ENCODE peak calls at places on chromosomes 16 and 17, in seven cellular contexts. K is tibial nerve, R is prostate gland, W is heart right ventricle, D is Peyer's patch, G is esophagus squamous epithelium, I is left ventricle myocardium inferior. C is an unnamed sample.

GRCh38 chr17:27496005-27496404 is 39.8 kb downstream of the KSR1 start:
- DNase-seq in K (no peak), R (no peak), W (no peak), D (no peak), G (no peak), I (no peak), C (no peak)

GRCh38 chr16:54432481-54433229 is 146.1 kb upstream of the IRX3 start:
- DNase-seq in K (no peak), R (no peak), W (no peak), D (no peak), G (no peak), I (no peak), C (no peak)

GRCh38 chr17:74872313-74873035 is at the start of gene FDXR:
- DNase-seq in K (no peak), R (no peak), W (no peak), D (peak; percentile 99), G (no peak), I (no peak), C (no peak)

GRCh38 chr16:12330977-12331376 is 354.4 kb downstream of the SNX29 start:
- DNase-seq in K (no peak), R (no peak), W (peak; percentile 49), D (no peak), G (no peak), I (peak; percentile 57), C (peak; percentile 59)

GRCh38 chr17:77282524-77283515 is 142.1 kb downstream of the SEC14L1 start:
- DNase-seq in K (no peak), R (peak; percentile 44), W (no peak), D (peak; percentile 62), G (no peak), I (no peak), C (no peak)

GRCh38 chr17:67994827-67995567 is 1.3 kb downstream of the C17orf58 start:
- DNase-seq in K (no peak), R (peak; percentile 33), W (no peak), D (no peak), G (no peak), I (no peak), C (no peak)

GRCh38 chr16:77450790-77451487 is 16.1 kb upstream of the ADAMTS18 start:
- DNase-seq in K (no peak), R (no peak), W (no peak), D (no peak), G (no peak), I (no peak), C (no peak)

GRCh38 chr17:71966459-71967313 is 154.1 kb upstream of the SOX9 start:
- DNase-seq in K (no peak), R (no peak), W (no peak), D (no peak), G (no peak), I (peak; percentile 27), C (peak; percentile 74)

GRCh38 chr16:56419740-56420548 is 5.4 kb downstream of the AMFR start:
- DNase-seq in K (no peak), R (no peak), W (no peak), D (no peak), G (no peak), I (no peak), C (no peak)

DNA sequence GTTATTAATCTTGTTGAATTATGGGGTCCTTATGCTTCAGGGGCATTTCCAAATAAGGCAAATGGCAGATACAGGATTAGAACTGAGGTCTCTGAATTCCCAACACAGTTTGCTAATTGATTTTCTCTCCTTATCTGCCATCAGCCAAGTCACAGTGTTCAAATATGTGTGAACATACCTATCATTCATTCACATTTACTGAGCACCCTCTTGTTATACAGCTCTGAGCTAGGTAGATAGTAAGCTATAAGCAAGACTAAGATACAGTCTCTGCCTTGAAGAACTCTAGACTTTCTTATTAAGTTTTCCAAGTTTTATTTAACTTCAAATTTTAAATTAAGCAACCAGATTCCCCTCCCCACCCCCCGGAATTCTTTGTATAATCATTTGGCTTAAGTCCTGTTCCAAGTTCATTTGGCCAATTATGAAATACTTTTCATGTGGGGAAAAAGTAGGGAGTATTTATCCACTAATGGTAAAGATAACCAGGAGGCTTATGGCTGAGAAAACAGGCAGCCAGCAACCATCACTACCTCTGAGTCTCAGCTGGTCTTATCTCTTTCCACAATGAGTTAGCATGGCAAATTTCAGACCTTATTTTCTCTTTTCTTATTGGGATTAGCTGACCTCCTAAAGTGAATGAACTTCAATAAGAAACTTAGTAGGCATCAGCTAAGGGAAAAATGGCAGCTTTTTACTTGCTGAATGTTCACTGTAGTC is 31.4 kb upstream of the CORO6 start:
- DNase-seq in K (no peak), R (no peak), W (no peak), D (no peak), G (no peak), I (no peak), C (no peak)
- H3K36me3 ChIP-seq in K (no peaks in the 10 kb centered on the region), R (no peaks in the 10 kb centered on the region), W (no peaks in the 10 kb centered on the region), D (peaks cover 32% of the 10 kb centered on the region), G (no peaks in the 10 kb centered on the region), I (peaks cover 67% of the 10 kb centered on the region), C (no peaks in the 10 kb centered on the region)

GRCh38 chr16:3289998-3290673 is 6.8 kb downstream of the ZNF263 start:
- DNase-seq in K (no peak), R (no peak), W (no peak), D (no peak), G (no peak), I (no peak), C (no peak)

GRCh38 chr16:3292604-3293003 is 9.3 kb downstream of the ZNF263 start:
- DNase-seq in K (no peak), R (no peak), W (no peak), D (no peak), G (no peak), I (no peak), C (no peak)

GRCh38 chr16:3295783-3296182 is 9.4 kb downstream of the TIGD7 start:
- DNase-seq in K (no peak), R (no peak), W (no peak), D (no peak), G (no peak), I (no peak), C (no peak)

GRCh38 chr16:3295209-3295608 is 10.0 kb downstream of the TIGD7 start:
- DNase-seq in K (no peak), R (no peak), W (no peak), D (no peak), G (no peak), I (no peak), C (no peak)
- H3K9me3 ChIP-seq in K (peaks cover 16% of the 10 kb centered on the region), R (peaks cover 5% of the 10 kb centered on the region), W (peaks cover 69% of the 10 kb centered on the region), D (peaks cover 20% of the 10 kb centered on the region), G (peaks cover 7% of the 10 kb centered on the region), I (peaks cover 100% of the 10 kb centered on the region), C (peaks cover 23% of the 10 kb centered on the region)

DNA sequence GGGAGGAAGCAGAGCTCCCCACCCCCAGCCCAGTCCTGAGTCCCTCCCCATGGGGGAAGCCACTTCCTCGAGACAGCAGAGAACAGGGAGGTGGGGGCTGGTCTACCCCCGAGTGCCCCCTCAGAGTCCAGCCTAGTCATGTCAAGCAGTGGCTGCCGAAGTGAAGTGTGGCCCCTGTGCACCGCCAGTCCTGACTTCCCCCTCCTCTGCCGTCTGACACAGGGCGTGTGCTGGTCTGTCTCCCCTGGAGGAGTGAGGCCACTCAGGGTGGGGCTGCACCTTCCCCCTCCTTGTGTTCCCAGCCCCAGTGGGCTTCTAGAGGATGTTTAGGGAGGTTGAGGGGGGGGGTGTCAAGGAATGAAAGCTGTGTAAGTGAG is 46.9 kb downstream of the MRC2 start:
- DNase-seq in K (no peak), R (no peak), W (no peak), D (no peak), G (no peak), I (no peak), C (peak; percentile 62)
- H3K36me3 ChIP-seq in K (no peaks in the 10 kb centered on the region), R (no peaks in the 10 kb centered on the region), W (no peaks in the 10 kb centered on the region), D (no peaks in the 10 kb centered on the region), G (no peaks in the 10 kb centered on the region), I (no peaks in the 10 kb centered on the region), C (peaks cover 4% of the 10 kb centered on the region)

GRCh38 chr16:2428787-2429036 is 535 bp upstream of the CCNF start:
- DNase-seq in K (no peak), R (no peak), W (no peak), D (no peak), G (no peak), I (no peak), C (no peak)

GRCh38 chr16:2428051-2428786 is 1.0 kb upstream of the CCNF start:
- DNase-seq in K (peak; percentile 36), R (peak; percentile 16), W (peak; percentile 33), D (peak; percentile 65), G (no peak), I (no peak), C (peak; percentile 82)

GRCh38 chr16:2425825-2426430 is 3.3 kb upstream of the CCNF start:
- DNase-seq in K (no peak), R (no peak), W (no peak), D (no peak), G (no peak), I (no peak), C (no peak)

GRCh38 chr16:2427526-2427925 is 1.7 kb upstream of the CCNF start:
- DNase-seq in K (no peak), R (no peak), W (no peak), D (no peak), G (no peak), I (no peak), C (no peak)

GRCh38 chr16:2426941-2427361 is 2.3 kb upstream of the CCNF start:
- DNase-seq in K (no peak), R (no peak), W (no peak), D (no peak), G (no peak), I (no peak), C (no peak)
- H3K9me3 ChIP-seq in K (no peaks in the 10 kb centered on the region), R (no peaks in the 10 kb centered on the region), W (no peaks in the 10 kb centered on the region), D (no peaks in the 10 kb centered on the region), G (no peaks in the 10 kb centered on the region), I (no peaks in the 10 kb centered on the region), C (no peaks in the 10 kb centered on the region)

DNA sequence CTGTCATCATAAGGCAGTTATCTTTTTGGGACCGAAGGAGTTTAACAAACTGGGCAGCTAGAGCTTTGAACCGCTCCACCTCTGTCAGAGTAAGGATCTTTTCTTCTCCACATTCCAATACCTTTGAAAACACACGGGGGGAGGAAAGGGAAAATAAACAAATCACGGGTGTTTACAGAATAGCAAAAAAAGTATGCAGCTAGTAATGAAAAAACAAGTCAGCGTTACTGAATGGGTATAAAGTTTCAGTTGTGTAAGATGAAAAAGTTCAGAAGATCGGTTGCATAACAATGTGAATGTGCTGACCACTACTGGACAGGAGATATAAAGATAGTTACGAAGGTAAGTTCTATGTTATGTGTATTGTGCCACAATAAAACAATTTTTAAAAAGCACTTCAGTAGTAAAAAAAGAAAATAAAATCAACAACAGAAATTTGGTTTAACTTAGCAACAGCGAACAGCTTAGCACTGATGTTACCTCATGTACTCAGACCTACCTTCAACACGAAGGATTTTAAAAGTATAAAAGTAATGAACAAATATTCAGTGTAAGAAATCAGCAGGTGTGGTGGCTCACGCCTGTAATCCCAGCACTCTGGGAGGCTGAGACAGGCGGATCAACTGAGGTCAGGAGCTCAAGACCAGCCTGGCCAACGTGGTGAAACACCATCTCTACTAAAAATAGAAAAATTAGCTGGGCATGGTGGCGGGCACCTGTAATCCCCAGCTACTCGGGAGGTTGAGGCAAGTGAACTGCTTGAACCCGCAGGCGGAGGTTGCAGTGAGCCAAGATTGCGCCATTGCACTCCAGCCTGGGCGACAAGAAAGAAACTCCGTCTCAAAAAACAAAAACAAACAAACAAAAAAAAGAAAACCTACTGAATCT is 34.3 kb downstream of the MARF1 start:
- DNase-seq in K (no peak), R (no peak), W (no peak), D (no peak), G (no peak), I (no peak), C (no peak)
- H3K36me3 ChIP-seq in K (peaks cover 3% of the 10 kb centered on the region), R (no peaks in the 10 kb centered on the region), W (no peaks in the 10 kb centered on the region), D (peaks cover 96% of the 10 kb centered on the region), G (peaks cover 4% of the 10 kb centered on the region), I (peaks cover 91% of the 10 kb centered on the region), C (peaks cover 13% of the 10 kb centered on the region)

GRCh38 chr16:31754998-31755615 is 118.5 kb upstream of the ZNF267 start:
- DNase-seq in K (no peak), R (no peak), W (no peak), D (no peak), G (no peak), I (no peak), C (no peak)
- H3K9me3 ChIP-seq in K (peaks cover 22% of the 10 kb centered on the region), R (peaks cover 4% of the 10 kb centered on the region), W (peaks cover 95% of the 10 kb centered on the region), D (peaks cover 47% of the 10 kb centered on the region), G (peaks cover 14% of the 10 kb centered on the region), I (peaks cover 96% of the 10 kb centered on the region), C (peaks cover 5% of the 10 kb centered on the region)

C was measured in aorta.